ENCODE peak calls at places on chromosomes 4 and X, in six cellular contexts. X is cardiac muscle cell, K is brain microvascular endothelial cell, M is GM06990, R is AG10803, Y is astrocyte of the cerebellum. W is an unnamed sample.

GRCh38 chrX:139787601-139788000 is 79.6 kb upstream of the MCF2 start:
- DNase-seq in X (no peak), K (no peak), M (no peak), R (no peak), Y (no peak), W (no peak)

GRCh38 chr4:119684463-119684862 is 55.9 kb upstream of the PDE5A start:
- DNase-seq in X (no peak), K (no peak), M (no peak), R (no peak), Y (no peak), W (no peak)

GRCh38 chr4:109588176-109588575 is 28.1 kb downstream of the MCUB start:
- DNase-seq in X (no peak), K (no peak), M (peak), R (no peak), Y (no peak), W (no peak)

GRCh38 chr4:2893772-2894171 is 50.1 kb downstream of the ADD1 start:
- DNase-seq in X (no peak), K (no peak), M (no peak), R (peak), Y (no peak), W (no peak)

GRCh38 chrX:39705299-39705698 is 392.5 kb downstream of the BCOR start:
- DNase-seq in X (no peak), K (peak), M (no peak), R (peak), Y (peak), W (peak)

GRCh38 chr4:13872145-13872544 is 244.6 kb upstream of the BOD1L1 start:
- DNase-seq in X (no peak), K (no peak), M (no peak), R (peak), Y (no peak), W (no peak)

GRCh38 chr4:78569291-78569821 is 17.8 kb downstream of the ANXA3 start:
- DNase-seq in X (no peak), K (peak), M (no peak), R (peak), Y (peak), W (no peak)

GRCh38 chr4:122167369-122167768 is 15.2 kb downstream of the BLTP1 start:
- DNase-seq in X (no peak), K (no peak), M (no peak), R (no peak), Y (no peak), W (no peak)

GRCh38 chrX:12403474-12404082 is 265.3 kb downstream of the FRMPD4 start:
- DNase-seq in X (no peak), K (no peak), M (no peak), R (peak), Y (no peak), W (no peak)

GRCh38 chr4:153233761-153234371 is 29.6 kb downstream of the TRIM2 start:
- DNase-seq in X (no peak), K (no peak), M (no peak), R (peak), Y (peak), W (peak)

GRCh38 chrX:109537324-109537665 is 651 bp downstream of the NXT2 start:
- DNase-seq in X (peak), K (peak), M (no peak), R (peak), Y (peak), W (peak)

GRCh38 chr4:337932-338758 is 531 bp downstream of the ZNF141 start:
- DNase-seq in X (peak), K (peak), M (peak), R (peak), Y (peak), W (no peak)

GRCh38 chr4:182337366-182337765 is 94.2 kb downstream of the TENM3 start:
- DNase-seq in X (no peak), K (no peak), M (no peak), R (peak), Y (no peak), W (no peak)

GRCh38 chr4:118989098-118990080 is 100.7 kb downstream of the SYNPO2 start:
- DNase-seq in X (no peak), K (peak), M (no peak), R (peak), Y (no peak), W (peak)

GRCh38 chr4:181860157-181860556 is 383.0 kb upstream of the TENM3 start:
- DNase-seq in X (peak), K (no peak), M (no peak), R (peak), Y (peak), W (peak)

GRCh38 chrX:8868070-8868795 is 67.0 kb upstream of the FAM9A start:
- DNase-seq in X (no peak), K (peak), M (no peak), R (peak), Y (no peak), W (peak)

GRCh38 chr4:109699553-109700225 is 3.6 kb downstream of the CASP6 start:
- DNase-seq in X (no peak), K (no peak), M (no peak), R (no peak), Y (peak), W (no peak)

GRCh38 chrX:103776586-103776985 is at the start of gene PLP1:
- DNase-seq in X (no peak), K (no peak), M (no peak), R (no peak), Y (no peak), W (no peak)
- H3K4me3 ChIP-seq in X (no peak), K (no peak), M (no peak), R (no peak), Y (no peak), W (no peak)

GRCh38 chr4:169267070-169267469 is 3.7 kb downstream of the SH3RF1 start:
- DNase-seq in X (no peak), K (no peak), M (no peak), R (no peak), Y (no peak), W (no peak)

GRCh38 chr4:169263791-169264392 is 6.9 kb downstream of the SH3RF1 start:
- DNase-seq in X (no peak), K (no peak), M (no peak), R (no peak), Y (no peak), W (no peak)

GRCh38 chr4:169268951-169269781 is 1.6 kb downstream of the SH3RF1 start:
- DNase-seq in X (no peak), K (peak), M (no peak), R (peak), Y (no peak), W (no peak)

GRCh38 chr4:169266661-169267060 is 4.1 kb downstream of the SH3RF1 start:
- DNase-seq in X (no peak), K (no peak), M (no peak), R (peak), Y (no peak), W (no peak)

GRCh38 chr4:169266081-169266480 is 4.7 kb downstream of the SH3RF1 start:
- DNase-seq in X (no peak), K (no peak), M (no peak), R (no peak), Y (no peak), W (no peak)
- H3K4me3 ChIP-seq in X (no peak), K (no peak), M (no peak), R (no peak), Y (no peak), W (no peak)

GRCh38 chr4:143407475-143407874 is 70.8 kb downstream of the GAB1 start:
- DNase-seq in X (no peak), K (no peak), M (no peak), R (no peak), Y (no peak), W (no peak)

GRCh38 chr4:143406523-143406922 is 69.8 kb downstream of the GAB1 start:
- DNase-seq in X (no peak), K (peak), M (no peak), R (peak), Y (peak), W (peak)

GRCh38 chr4:143403551-143403816 is 66.8 kb downstream of the GAB1 start:
- DNase-seq in X (no peak), K (no peak), M (no peak), R (no peak), Y (no peak), W (no peak)

GRCh38 chr4:143404555-143404954 is 67.9 kb downstream of the GAB1 start:
- DNase-seq in X (no peak), K (no peak), M (peak), R (no peak), Y (no peak), W (no peak)

DNA sequence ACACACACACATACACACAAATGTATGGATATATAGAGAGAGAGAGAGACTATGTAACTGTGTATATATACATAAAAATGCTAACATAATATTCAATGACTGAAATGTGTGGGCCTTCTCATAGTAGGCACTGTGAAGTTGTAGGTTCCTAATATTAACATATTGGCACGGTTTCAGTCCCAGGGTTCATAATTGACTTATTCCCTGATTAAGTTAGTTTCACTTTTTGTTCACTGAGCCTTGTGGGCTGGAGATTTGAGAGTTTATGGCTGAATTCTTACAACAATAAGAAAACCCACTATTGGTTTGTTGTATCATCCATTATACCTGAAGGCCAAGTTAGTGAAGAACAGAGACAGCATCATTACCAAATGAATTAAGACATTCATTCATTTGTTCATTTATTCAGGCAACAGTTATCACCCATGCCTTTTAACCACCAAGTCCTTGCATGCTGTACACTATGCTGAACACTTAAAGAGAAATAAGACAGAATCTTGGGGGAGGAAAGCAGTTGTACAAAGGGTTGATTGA is 68.6 kb downstream of the GAB1 start:
- DNase-seq in X (no peak), K (no peak), M (no peak), R (no peak), Y (no peak), W (no peak)
- H3K4me3 ChIP-seq in X (no peak), K (no peak), M (no peak), R (no peak), Y (no peak), W (no peak)

DNA sequence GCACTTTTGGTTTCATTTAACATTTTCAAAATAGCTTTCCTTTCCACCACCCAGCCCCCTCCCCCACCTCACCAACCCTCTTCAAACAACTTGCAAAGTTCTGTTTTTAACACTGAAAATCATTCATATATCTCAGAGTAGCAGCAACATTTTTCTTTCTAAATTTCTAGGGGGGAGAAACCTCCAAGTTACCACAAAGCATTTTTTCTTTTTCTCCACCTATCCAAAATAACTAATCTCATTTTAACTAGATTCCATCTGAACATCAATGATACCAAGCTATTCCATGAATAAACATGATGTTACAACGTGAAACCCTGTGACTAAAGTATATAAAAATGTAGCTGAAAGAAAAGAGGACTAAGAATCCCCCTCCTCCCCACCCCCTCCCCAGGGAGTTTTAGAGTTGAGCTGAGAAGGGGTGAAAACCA is 5.3 kb downstream of the LDB2 start:
- DNase-seq in X (no peak), K (no peak), M (no peak), R (peak), Y (no peak), W (no peak)
- H3K4me3 ChIP-seq in X (no peak), K (no peak), M (no peak), R (peak), Y (peak), W (no peak)

DNA sequence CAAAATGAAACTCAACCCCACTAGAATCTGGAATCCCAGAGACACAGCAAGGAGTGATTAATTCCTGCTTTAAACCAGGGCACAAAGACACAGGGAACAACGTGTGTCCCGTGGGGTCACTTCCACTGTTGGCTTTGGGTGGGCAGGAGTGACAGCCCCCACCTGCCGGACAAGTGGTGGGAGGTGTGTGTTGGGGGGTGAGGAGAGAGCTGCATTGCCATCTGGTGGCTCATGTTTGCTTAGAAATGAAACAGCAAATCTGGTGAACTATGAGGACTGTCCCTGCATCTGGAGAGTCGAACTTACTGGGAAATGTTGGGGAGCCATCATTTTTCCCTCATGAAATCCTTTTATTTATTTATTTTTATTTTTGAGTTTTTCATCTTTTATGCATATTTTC is 75.9 kb upstream of the AFAP1 start:
- DNase-seq in X (no peak), K (peak), M (no peak), R (peak), Y (no peak), W (no peak)
- H3K4me3 ChIP-seq in X (no peak), K (no peak), M (no peak), R (peak), Y (no peak), W (no peak)

GRCh38 chr4:19034089-19034488 is 1012.5 kb upstream of the LCORL start:
- DNase-seq in X (no peak), K (no peak), M (no peak), R (no peak), Y (no peak), W (no peak)

GRCh38 chr4:19025031-19025430 is 1003.5 kb upstream of the LCORL start:
- DNase-seq in X (no peak), K (no peak), M (no peak), R (no peak), Y (no peak), W (no peak)

GRCh38 chr4:19026281-19026680 is 1004.7 kb upstream of the LCORL start:
- DNase-seq in X (no peak), K (no peak), M (no peak), R (no peak), Y (peak), W (no peak)

GRCh38 chr4:19030048-19030447 is 1008.5 kb upstream of the LCORL start:
- DNase-seq in X (peak), K (no peak), M (no peak), R (no peak), Y (peak), W (no peak)

GRCh38 chr4:19030536-19030935 is 1009.0 kb upstream of the LCORL start:
- DNase-seq in X (no peak), K (no peak), M (no peak), R (no peak), Y (no peak), W (no peak)
- H3K4me3 ChIP-seq in X (no peak), K (no peak), M (no peak), R (no peak), Y (no peak), W (no peak)

DNA sequence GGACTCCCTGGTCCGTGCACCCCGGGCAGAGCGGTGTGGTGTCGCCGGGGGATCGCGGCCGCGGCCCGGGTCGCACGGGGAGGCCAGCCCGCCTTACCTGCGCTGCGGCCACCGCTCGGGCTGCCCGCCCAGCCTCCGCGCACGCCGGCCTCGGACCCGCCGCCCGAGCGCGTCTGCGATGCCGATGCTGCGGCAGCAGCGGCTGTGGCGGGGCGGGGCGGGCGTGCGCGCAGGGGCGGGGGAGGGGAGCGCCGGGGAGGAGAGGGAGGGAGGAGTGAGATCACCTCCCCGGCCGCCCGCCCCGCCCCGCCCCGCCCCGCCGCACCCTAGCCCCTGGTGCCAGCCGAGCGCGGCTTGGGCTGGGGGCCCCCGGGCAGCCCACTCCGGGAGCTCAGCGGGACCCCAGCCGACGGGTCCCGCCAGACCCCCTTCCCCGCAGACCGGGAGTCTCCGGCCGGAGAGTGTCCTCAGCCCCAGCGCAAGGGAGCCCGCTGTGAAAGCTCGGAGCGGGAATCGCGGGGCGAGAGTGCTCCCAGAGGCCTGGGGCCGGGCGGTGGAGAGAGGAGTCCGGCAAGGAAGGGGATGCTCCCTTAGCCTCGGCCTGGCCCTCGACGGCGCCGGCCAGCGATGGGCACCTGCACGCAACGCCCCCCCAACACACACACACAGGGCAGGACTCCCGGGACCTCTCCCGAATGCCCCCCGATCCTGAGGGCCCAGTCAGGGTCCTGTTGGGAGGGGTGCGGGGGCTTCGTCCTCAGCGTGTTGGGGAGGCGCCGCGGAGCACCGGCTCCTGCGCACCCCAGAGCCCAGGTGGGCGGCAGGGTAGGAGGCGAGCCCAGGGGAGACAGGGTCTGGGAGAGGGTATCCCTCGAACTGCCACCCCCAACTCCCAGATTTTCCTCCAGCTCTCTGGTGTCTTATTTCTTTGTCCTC is at the start of gene L1CAM:
- DNase-seq in X (peak), K (no peak), M (peak), R (no peak), Y (no peak), W (no peak)
- H3K4me3 ChIP-seq in X (peak), K (no peak), M (no peak), R (no peak), Y (no peak), W (peak)

DNA sequence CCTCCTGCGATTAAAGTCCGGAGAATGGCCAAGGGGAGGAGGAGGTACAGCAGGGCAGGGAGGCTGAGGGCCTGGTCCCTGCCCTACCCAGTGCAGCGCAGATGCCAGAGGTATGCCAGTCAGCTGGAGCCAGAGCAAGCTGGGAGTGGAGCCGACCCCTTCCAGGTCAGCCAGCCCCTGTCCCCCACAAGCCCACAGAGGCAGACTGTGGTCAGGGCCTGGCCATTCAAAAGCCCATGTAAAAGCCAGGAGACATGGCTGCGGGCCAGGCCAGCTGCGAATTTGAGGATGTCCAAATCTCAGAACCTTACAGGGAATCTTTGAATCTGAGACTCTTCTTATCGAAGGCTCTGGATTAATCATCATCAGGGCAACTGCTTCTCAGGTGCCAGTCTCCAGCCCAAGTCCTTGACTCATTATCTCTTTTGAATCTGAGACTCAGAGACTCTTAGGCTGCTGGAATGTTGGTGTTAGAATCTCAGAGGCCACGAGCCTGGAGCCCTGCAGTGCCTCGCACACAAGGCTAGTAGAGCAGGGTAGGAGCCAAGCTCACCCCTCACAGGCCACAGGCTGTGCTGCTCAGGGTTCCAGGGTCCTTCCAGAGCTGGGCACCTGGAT is 572 bp downstream of the IQSEC2 start:
- DNase-seq in X (no peak), K (peak), M (no peak), R (peak), Y (no peak), W (no peak)
- H3K4me3 ChIP-seq in X (peak), K (peak), M (no peak), R (peak), Y (peak), W (peak)